ENCODE peak calls at places on chromosomes 16 and 17, in nine cellular contexts. S, W, D, A, X, G, N, J and I are unnamed samples.

GRCh38 chr17:65556014-65556909 is 5.2 kb downstream of the AXIN2 start:
- DNase-seq in S (peak), W (no peak), D (no peak), A (peak), X (peak), G (peak), N (peak), J (peak), I (no peak)

GRCh38 chr17:41406205-41406604 is 8.8 kb upstream of the KRT31 start:
- DNase-seq in S (no peak), W (no peak), D (no peak), A (no peak), X (no peak), G (no peak), N (no peak), J (no peak), I (no peak)

GRCh38 chr17:6323626-6324356 is 111.1 kb downstream of the AIPL1 start:
- DNase-seq in S (peak), W (no peak), D (no peak), A (no peak), X (no peak), G (no peak), N (no peak), J (no peak), I (no peak)

GRCh38 chr16:81710596-81710995 is 68.5 kb upstream of the PLCG2 start:
- DNase-seq in S (no peak), W (no peak), D (no peak), A (no peak), X (no peak), G (no peak), N (no peak), J (no peak), I (no peak)

GRCh38 chr17:78391843-78392242 is 13.4 kb downstream of the PGS1 start:
- DNase-seq in S (no peak), W (no peak), D (no peak), A (no peak), X (no peak), G (no peak), N (no peak), J (no peak), I (no peak)

GRCh38 chr16:89119161-89119621 is 25.5 kb downstream of the ACSF3 start:
- DNase-seq in S (no peak), W (no peak), D (no peak), A (no peak), X (peak), G (no peak), N (peak), J (no peak), I (no peak)

GRCh38 chr16:68429081-68429740 is 19.1 kb downstream of the SMPD3 start:
- DNase-seq in S (no peak), W (no peak), D (no peak), A (no peak), X (no peak), G (no peak), N (no peak), J (no peak), I (no peak)

GRCh38 chr16:64700628-64701027 is 421.2 kb downstream of the CDH11 start:
- DNase-seq in S (no peak), W (no peak), D (no peak), A (no peak), X (no peak), G (no peak), N (no peak), J (no peak), I (no peak)

GRCh38 chr17:15386083-15386482 is 44.7 kb upstream of the TEKT3 start:
- DNase-seq in S (no peak), W (no peak), D (no peak), A (no peak), X (no peak), G (no peak), N (no peak), J (no peak), I (no peak)

GRCh38 chr17:50259484-50260324 is 14.6 kb upstream of the TMEM92 start:
- DNase-seq in S (no peak), W (no peak), D (no peak), A (no peak), X (no peak), G (no peak), N (peak), J (peak), I (peak)

GRCh38 chr16:84058211-84058610 is 15.6 kb upstream of the SLC38A8 start:
- DNase-seq in S (no peak), W (no peak), D (no peak), A (no peak), X (no peak), G (no peak), N (no peak), J (no peak), I (no peak)

GRCh38 chr17:49910094-49910857 is 58.7 kb upstream of the DLX4 start:
- DNase-seq in S (peak), W (no peak), D (no peak), A (no peak), X (no peak), G (no peak), N (no peak), J (no peak), I (no peak)

GRCh38 chr17:50495918-50496317 is 12.3 kb upstream of the MYCBPAP start:
- DNase-seq in S (no peak), W (no peak), D (no peak), A (no peak), X (peak), G (no peak), N (peak), J (no peak), I (no peak)

GRCh38 chr16:73202176-73202729 is 154.3 kb upstream of the ZFHX3 start:
- DNase-seq in S (peak), W (no peak), D (no peak), A (no peak), X (peak), G (peak), N (no peak), J (no peak), I (no peak)

GRCh38 chr16:47058295-47059086 is 85.0 kb upstream of the DNAJA2 start:
- DNase-seq in S (no peak), W (no peak), D (no peak), A (no peak), X (peak), G (peak), N (peak), J (no peak), I (peak)

GRCh38 chr17:48025904-48026502 is 11.6 kb downstream of the COPZ2 start:
- DNase-seq in S (peak), W (no peak), D (peak), A (no peak), X (peak), G (peak), N (no peak), J (no peak), I (peak)

GRCh38 chr16:86986809-86987487 is 330.2 kb downstream of the C16orf95 start:
- DNase-seq in S (no peak), W (no peak), D (no peak), A (no peak), X (no peak), G (no peak), N (no peak), J (no peak), I (no peak)

GRCh38 chr17:45740553-45741330 is 43.4 kb upstream of the CRHR1 start:
- DNase-seq in S (no peak), W (no peak), D (no peak), A (no peak), X (no peak), G (peak), N (peak), J (no peak), I (no peak)

GRCh38 chr16:49838639-49839461 is 17.1 kb downstream of the ZNF423 start:
- DNase-seq in S (no peak), W (no peak), D (no peak), A (no peak), X (no peak), G (no peak), N (no peak), J (peak), I (no peak)

GRCh38 chr16:49837673-49838360 is 18.1 kb downstream of the ZNF423 start:
- DNase-seq in S (no peak), W (no peak), D (no peak), A (no peak), X (no peak), G (no peak), N (no peak), J (no peak), I (no peak)

GRCh38 chr16:49838361-49838638 is 17.6 kb downstream of the ZNF423 start:
- DNase-seq in S (no peak), W (no peak), D (no peak), A (no peak), X (no peak), G (no peak), N (no peak), J (no peak), I (no peak)

GRCh38 chr16:49836668-49837067 is 19.2 kb downstream of the ZNF423 start:
- DNase-seq in S (no peak), W (no peak), D (no peak), A (no peak), X (no peak), G (no peak), N (no peak), J (no peak), I (no peak)

GRCh38 chr16:49839462-49839825 is 16.5 kb downstream of the ZNF423 start:
- DNase-seq in S (no peak), W (no peak), D (no peak), A (no peak), X (no peak), G (no peak), N (no peak), J (no peak), I (no peak)
- H3K4me3 ChIP-seq in S (no peak), W (no peak), D (no peak), A (no peak), X (no peak), G (no peak), N (no peak), J (no peak), I (no peak)

GRCh38 chr17:38464251-38464722 is 36.0 kb downstream of the ARHGAP23 start:
- DNase-seq in S (no peak), W (no peak), D (peak), A (no peak), X (no peak), G (no peak), N (peak), J (peak), I (no peak)
- H3K4me3 ChIP-seq in S (no peak), W (no peak), D (peak), A (no peak), X (no peak), G (no peak), N (no peak), J (peak), I (peak)

GRCh38 chr16:4371481-4372314 is at the start of gene VASN:
- DNase-seq in S (peak), W (no peak), D (no peak), A (peak), X (peak), G (peak), N (peak), J (peak), I (no peak)
- H3K4me3 ChIP-seq in S (peak), W (peak), D (peak), A (peak), X (peak), G (peak), N (peak), J (peak), I (peak)

DNA sequence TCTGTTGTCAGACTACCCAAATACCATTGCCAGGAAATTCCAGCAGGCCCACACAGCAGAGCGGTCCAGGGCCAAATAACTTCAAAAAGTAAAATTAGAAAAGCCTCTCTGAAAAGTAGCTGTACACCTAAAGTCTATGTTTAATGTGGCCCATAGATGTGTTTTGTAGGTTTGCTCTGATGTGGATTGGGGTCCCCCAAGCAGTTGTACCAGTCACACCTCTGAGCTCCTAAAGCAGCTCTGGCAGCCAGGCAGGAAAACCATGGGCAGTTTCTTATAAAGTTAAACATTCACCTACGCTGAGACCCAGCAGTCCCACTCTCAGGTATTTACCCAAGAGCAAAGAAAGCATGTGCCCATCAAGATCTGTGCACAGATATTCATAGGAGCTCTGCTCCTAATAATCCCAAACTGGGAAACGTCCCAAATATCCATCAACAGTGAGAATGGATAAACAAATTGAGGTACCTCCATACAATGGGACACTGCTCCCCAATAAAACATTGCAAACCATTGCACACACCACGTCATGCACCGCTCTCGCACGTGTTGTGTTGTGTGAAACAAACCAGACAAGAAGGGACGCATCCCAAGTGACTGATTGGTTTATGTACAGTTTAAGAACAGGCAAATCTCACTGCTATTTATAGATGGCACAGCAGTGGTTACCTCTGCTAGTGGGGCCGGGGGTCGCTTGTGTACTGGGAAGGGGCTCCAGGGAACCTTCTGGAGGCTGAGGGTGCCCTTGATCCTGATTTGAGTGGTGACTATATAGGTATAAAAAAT is 15.8 kb upstream of the PRM1 start:
- DNase-seq in S (peak), W (no peak), D (no peak), A (no peak), X (no peak), G (no peak), N (no peak), J (no peak), I (no peak)
- H3K4me3 ChIP-seq in S (no peak), W (no peak), D (peak), A (no peak), X (no peak), G (no peak), N (no peak), J (peak), I (no peak)

GRCh38 chr17:40187238-40187637 is 10.0 kb downstream of the RAPGEFL1 start:
- DNase-seq in S (no peak), W (no peak), D (no peak), A (no peak), X (no peak), G (no peak), N (no peak), J (no peak), I (no peak)

GRCh38 chr17:40191237-40192208 is 14.3 kb downstream of the RAPGEFL1 start:
- DNase-seq in S (peak), W (peak), D (peak), A (peak), X (peak), G (peak), N (peak), J (peak), I (peak)

GRCh38 chr17:40192961-40193360 is 15.7 kb downstream of the RAPGEFL1 start:
- DNase-seq in S (no peak), W (no peak), D (no peak), A (no peak), X (no peak), G (no peak), N (no peak), J (no peak), I (no peak)

GRCh38 chr17:40188694-40189093 is 11.4 kb downstream of the RAPGEFL1 start:
- DNase-seq in S (no peak), W (no peak), D (no peak), A (no peak), X (no peak), G (no peak), N (no peak), J (no peak), I (no peak)

GRCh38 chr17:40190197-40191021 is 13.1 kb downstream of the RAPGEFL1 start:
- DNase-seq in S (no peak), W (no peak), D (no peak), A (no peak), X (no peak), G (no peak), N (no peak), J (no peak), I (no peak)
- H3K4me3 ChIP-seq in S (no peak), W (no peak), D (peak), A (no peak), X (no peak), G (no peak), N (no peak), J (peak), I (no peak)

DNA sequence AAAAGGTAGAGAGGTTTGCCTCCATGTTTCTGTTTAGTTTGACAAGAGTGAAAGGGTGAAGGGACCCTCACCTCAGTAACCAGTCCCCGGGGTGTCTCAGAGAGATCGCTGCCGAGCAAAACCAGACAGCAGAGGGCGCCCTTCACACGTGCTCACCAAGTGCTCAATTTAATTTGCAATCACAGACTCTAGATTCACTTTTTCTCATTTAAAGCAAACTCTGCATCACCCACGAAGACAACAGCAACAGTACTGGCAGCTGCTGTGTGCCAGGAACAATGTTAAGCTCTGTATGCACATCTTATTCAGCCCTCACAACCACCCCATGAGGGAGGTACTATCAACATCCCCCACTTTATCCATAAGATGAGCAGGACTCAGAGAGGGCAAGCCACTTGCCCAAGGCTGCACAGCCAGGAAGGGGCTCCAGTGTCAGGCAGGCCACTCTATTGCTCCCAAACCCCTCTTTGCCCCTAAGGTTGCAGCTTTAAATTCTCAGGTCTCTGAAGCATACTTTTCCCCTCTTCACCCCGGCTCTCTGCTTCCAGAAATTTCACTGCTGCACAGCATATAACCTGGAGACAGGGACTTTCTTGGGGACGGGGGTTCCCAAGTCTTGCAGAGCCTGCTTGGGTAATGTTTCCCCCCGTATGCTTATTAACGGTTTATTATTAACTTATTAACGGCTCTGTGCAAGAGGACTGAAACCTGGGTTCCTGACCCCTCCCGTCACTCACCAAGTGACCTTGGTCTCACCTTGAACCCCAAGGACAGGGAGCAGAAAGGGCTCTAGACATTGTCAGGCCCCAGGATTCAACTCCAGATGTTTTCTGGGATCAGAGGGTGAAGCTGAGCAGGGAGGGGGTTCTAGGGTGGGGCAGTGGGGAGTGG is 70.9 kb downstream of the CNGB1 start:
- DNase-seq in S (peak), W (no peak), D (peak), A (peak), X (peak), G (peak), N (peak), J (peak), I (no peak)
- H3K4me3 ChIP-seq in S (no peak), W (no peak), D (no peak), A (no peak), X (no peak), G (no peak), N (no peak), J (no peak), I (no peak)